ENCODE peak calls at places on chromosomes 16 and 17, in seven cellular contexts. One of them, this sample, is unnamed.

GRCh38 chr17:55348749-55349354 is 72.8 kb downstream of the MMD start:
- DNase-seq in cardiac muscle cell: peak; percentile 68
- DNase-seq in GM23338: peak; percentile 77
- DNase-seq in upper lobe of left lung: no peak
- DNase-seq in HFFc6: peak; percentile 13
- DNase-seq in Calu3: peak; percentile 31
- DNase-seq in CD8-positive, alpha-beta T cell: peak; percentile 24
- DNase-seq in this sample: no peak

GRCh38 chr17:35932576-35932975 is 2.0 kb upstream of the RDM1 start:
- DNase-seq in cardiac muscle cell: peak; percentile 62
- DNase-seq in GM23338: no peak
- DNase-seq in upper lobe of left lung: no peak
- DNase-seq in HFFc6: no peak
- DNase-seq in Calu3: no peak
- DNase-seq in CD8-positive, alpha-beta T cell: no peak
- DNase-seq in this sample: no peak

GRCh38 chr17:10197721-10198508 is 491 bp downstream of the GAS7 start:
- DNase-seq in cardiac muscle cell: no peak
- DNase-seq in GM23338: peak; percentile 54
- DNase-seq in upper lobe of left lung: peak; percentile 86
- DNase-seq in HFFc6: no peak
- DNase-seq in Calu3: no peak
- DNase-seq in CD8-positive, alpha-beta T cell: no peak
- DNase-seq in this sample: peak; percentile 54

GRCh38 chr17:4769628-4770027 is 2.1 kb upstream of the TM4SF5 start:
- DNase-seq in cardiac muscle cell: no peak
- DNase-seq in GM23338: no peak
- DNase-seq in upper lobe of left lung: no peak
- DNase-seq in HFFc6: peak; percentile 46
- DNase-seq in Calu3: no peak
- DNase-seq in CD8-positive, alpha-beta T cell: no peak
- DNase-seq in this sample: no peak

GRCh38 chr16:79261461-79261860 is 339.1 kb downstream of the MAF start:
- DNase-seq in cardiac muscle cell: no peak
- DNase-seq in GM23338: peak; percentile 74
- DNase-seq in upper lobe of left lung: peak; percentile 62
- DNase-seq in HFFc6: no peak
- DNase-seq in Calu3: peak; percentile 56
- DNase-seq in CD8-positive, alpha-beta T cell: no peak
- DNase-seq in this sample: no peak

GRCh38 chr17:32976605-32977004 is 15.0 kb upstream of the SPACA3 start:
- DNase-seq in cardiac muscle cell: no peak
- DNase-seq in GM23338: no peak
- DNase-seq in upper lobe of left lung: no peak
- DNase-seq in HFFc6: no peak
- DNase-seq in Calu3: no peak
- DNase-seq in CD8-positive, alpha-beta T cell: no peak
- DNase-seq in this sample: no peak

GRCh38 chr16:74984194-74984669 is 691 bp downstream of the WDR59 start:
- DNase-seq in cardiac muscle cell: peak; percentile 38
- DNase-seq in GM23338: no peak
- DNase-seq in upper lobe of left lung: no peak
- DNase-seq in HFFc6: peak; percentile 1
- DNase-seq in Calu3: peak; percentile 13
- DNase-seq in CD8-positive, alpha-beta T cell: peak; percentile 51
- DNase-seq in this sample: no peak

GRCh38 chr16:70254965-70255286 is 3.2 kb upstream of the EXOSC6 start:
- DNase-seq in cardiac muscle cell: no peak
- DNase-seq in GM23338: no peak
- DNase-seq in upper lobe of left lung: no peak
- DNase-seq in HFFc6: no peak
- DNase-seq in Calu3: no peak
- DNase-seq in CD8-positive, alpha-beta T cell: no peak
- DNase-seq in this sample: no peak

GRCh38 chr17:29215717-29216116 is 30.9 kb upstream of the CRYBA1 start:
- DNase-seq in cardiac muscle cell: peak; percentile 54
- DNase-seq in GM23338: no peak
- DNase-seq in upper lobe of left lung: no peak
- DNase-seq in HFFc6: no peak
- DNase-seq in Calu3: no peak
- DNase-seq in CD8-positive, alpha-beta T cell: no peak
- DNase-seq in this sample: peak; percentile 12

GRCh38 chr17:43840814-43841213 is 6.2 kb upstream of the CD300LG start:
- DNase-seq in cardiac muscle cell: peak; percentile 73
- DNase-seq in GM23338: peak; percentile 46
- DNase-seq in upper lobe of left lung: no peak
- DNase-seq in HFFc6: no peak
- DNase-seq in Calu3: peak; percentile 38
- DNase-seq in CD8-positive, alpha-beta T cell: no peak
- DNase-seq in this sample: no peak

GRCh38 chr16:12097523-12098428 is 121.2 kb downstream of the SNX29 start:
- DNase-seq in cardiac muscle cell: peak; percentile 64
- DNase-seq in GM23338: no peak
- DNase-seq in upper lobe of left lung: no peak
- DNase-seq in HFFc6: no peak
- DNase-seq in Calu3: no peak
- DNase-seq in CD8-positive, alpha-beta T cell: no peak
- DNase-seq in this sample: no peak

GRCh38 chr16:12099451-12100123 is 123.1 kb downstream of the SNX29 start:
- DNase-seq in cardiac muscle cell: no peak
- DNase-seq in GM23338: no peak
- DNase-seq in upper lobe of left lung: no peak
- DNase-seq in HFFc6: no peak
- DNase-seq in Calu3: no peak
- DNase-seq in CD8-positive, alpha-beta T cell: no peak
- DNase-seq in this sample: no peak

GRCh38 chr16:12096828-12097522 is 120.4 kb downstream of the SNX29 start:
- DNase-seq in cardiac muscle cell: no peak
- DNase-seq in GM23338: no peak
- DNase-seq in upper lobe of left lung: no peak
- DNase-seq in HFFc6: no peak
- DNase-seq in Calu3: no peak
- DNase-seq in CD8-positive, alpha-beta T cell: no peak
- DNase-seq in this sample: no peak

GRCh38 chr16:12100124-12100647 is 123.7 kb downstream of the SNX29 start:
- DNase-seq in cardiac muscle cell: no peak
- DNase-seq in GM23338: no peak
- DNase-seq in upper lobe of left lung: no peak
- DNase-seq in HFFc6: no peak
- DNase-seq in Calu3: no peak
- DNase-seq in CD8-positive, alpha-beta T cell: no peak
- DNase-seq in this sample: no peak

DNA sequence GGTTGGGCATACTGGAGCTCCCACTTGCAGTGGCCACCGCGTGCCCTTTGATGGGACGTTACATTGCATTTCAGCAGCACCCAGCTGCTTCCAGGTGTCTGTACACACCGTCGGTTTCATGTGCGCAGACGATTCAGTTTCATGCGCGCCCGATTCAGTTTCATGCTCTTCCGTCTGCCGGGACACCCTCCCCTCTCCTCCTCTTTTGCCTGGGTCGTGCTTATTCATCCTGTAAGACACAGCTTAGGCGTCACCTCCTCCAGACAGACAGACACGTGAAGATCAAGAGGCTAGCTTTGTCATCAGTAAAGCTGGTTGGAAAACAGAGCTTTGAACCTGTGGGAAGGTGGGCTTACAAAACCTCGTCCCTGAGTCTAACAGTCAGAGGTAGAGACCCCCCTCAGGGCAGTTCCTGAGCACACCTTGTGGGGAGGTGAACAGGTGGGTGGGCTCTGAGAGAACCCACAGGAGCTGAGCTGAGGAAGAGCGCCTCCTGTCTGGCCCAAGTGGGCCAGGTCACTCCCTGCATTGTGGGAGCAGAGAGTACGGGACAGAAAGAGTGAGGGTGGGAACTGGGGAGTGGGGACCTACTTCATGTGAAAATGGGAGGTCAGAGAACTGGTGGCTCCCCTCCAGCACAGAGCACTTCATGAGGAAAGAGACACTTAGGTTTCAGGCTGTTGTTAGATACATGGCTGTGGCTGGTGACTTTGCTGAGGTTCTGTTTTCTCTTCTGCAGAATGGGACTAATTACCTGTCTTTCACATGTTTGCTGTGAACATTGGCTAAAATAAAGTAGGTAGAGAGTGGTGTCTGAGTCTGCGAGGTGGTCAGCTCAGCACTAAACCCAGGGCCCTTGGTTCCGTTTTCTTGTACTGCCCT is 122.1 kb downstream of the SNX29 start:
- DNase-seq in cardiac muscle cell: no peak
- DNase-seq in GM23338: no peak
- DNase-seq in upper lobe of left lung: no peak
- DNase-seq in HFFc6: no peak
- DNase-seq in Calu3: no peak
- DNase-seq in CD8-positive, alpha-beta T cell: no peak
- DNase-seq in this sample: no peak
- TF ChIP-seq CTCF in cardiac muscle cell: no peak
- TF ChIP-seq CTCF in GM23338: peak; percentile 31
- TF ChIP-seq CTCF in upper lobe of left lung: no peak
- TF ChIP-seq CTCF in HFFc6: peak; percentile 40
- TF ChIP-seq CTCF in Calu3: no peak
- TF ChIP-seq CTCF in CD8-positive, alpha-beta T cell: no peak
- TF ChIP-seq CTCF in this sample: no peak

DNA sequence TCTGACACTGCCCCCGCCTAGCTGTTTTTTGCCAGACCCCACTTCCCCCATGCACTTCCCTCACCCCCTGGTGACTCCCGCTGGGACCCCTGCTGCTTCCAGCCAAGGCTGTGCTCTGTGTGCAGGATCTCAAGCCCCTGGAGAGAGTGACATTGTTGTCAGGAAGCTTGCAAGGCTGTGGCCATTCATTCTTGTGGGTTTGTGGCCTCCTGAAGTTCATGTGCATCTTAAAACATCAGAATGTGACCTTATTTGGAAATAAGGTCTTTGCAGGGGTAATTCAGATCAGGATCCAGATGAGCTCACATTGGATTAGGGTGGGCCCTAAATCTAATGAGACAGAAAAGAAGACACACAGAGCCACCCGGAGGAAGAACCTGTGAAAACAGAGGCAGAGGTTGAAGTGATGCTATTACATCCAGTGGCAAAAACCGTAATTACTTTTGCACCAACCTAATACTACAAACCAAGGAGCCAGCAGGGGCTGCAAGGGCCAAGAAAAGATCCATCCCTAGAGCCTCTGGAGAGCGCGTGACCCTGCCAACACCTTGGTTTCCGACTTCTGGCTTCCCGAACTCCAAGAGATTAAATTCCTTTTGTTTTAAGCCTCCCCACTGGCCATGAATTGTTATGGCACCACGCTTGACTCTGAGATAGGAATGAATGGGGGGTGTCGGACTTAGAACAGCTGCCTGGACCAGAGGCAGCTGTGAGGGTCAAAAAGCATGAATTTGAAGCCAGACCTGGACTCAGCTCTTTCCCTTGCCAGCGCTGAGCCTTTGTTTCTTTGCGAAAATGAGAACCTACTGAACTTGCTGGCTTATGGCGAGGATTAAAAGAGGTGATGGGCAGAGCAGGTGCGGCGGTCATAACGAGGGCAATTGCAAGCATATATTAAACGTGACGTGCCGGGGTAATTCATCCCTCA is 75.5 kb downstream of the BMERB1 start:
- DNase-seq in cardiac muscle cell: peak; percentile 33
- DNase-seq in GM23338: peak; percentile 55
- DNase-seq in upper lobe of left lung: no peak
- DNase-seq in HFFc6: peak; percentile 51
- DNase-seq in Calu3: no peak
- DNase-seq in CD8-positive, alpha-beta T cell: peak; percentile 29
- DNase-seq in this sample: no peak
- TF ChIP-seq CTCF in cardiac muscle cell: peak; percentile 9
- TF ChIP-seq CTCF in GM23338: peak; percentile 30
- TF ChIP-seq CTCF in upper lobe of left lung: no peak
- TF ChIP-seq CTCF in HFFc6: peak; percentile 21
- TF ChIP-seq CTCF in Calu3: no peak
- TF ChIP-seq CTCF in CD8-positive, alpha-beta T cell: no peak
- TF ChIP-seq CTCF in this sample: no peak

DNA sequence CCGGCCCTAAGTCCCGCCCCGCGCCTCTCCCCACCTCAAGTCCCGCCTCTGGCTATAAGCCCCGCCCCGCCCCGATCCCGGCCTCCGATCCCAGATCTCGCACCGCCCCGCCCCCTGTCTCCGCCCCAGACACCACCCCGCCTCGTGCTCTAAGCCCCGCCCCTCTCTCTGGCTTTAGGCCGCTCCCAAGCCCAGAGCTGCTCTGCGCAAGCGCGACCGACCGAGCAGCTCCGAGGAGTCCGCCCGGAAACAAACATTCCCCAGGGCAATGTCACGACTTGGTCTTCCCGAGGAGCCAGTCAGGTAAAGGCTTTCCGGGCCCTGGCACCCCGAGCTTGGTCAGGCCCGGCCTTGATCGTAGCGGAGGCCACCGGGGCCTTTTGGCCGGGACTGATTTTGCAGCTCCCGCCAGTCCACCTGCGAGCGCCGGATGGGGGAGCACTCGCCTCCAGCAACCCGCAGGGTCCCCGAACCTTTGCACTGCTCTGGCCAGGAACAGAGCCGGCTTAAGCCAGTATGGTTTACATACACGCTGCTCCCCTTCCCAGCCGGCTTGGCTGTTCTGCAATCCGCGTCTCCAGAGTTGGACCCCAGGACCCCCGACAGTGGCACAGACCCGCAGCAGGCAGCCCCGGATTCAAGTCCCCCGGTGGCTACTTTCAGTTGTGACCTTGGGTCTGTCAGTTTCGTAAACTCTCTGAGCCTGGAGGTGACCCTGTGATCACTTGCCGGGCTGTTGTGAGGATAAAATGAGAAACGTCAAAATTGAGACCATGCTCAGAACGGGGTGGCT is at the start of gene NUDT7:
- DNase-seq in cardiac muscle cell: peak; percentile 98
- DNase-seq in GM23338: peak; percentile 99
- DNase-seq in upper lobe of left lung: peak; percentile 99
- DNase-seq in HFFc6: peak; percentile 94
- DNase-seq in Calu3: peak; percentile 100
- DNase-seq in CD8-positive, alpha-beta T cell: peak; percentile 87
- DNase-seq in this sample: peak; percentile 97
- TF ChIP-seq CTCF in cardiac muscle cell: peak; percentile 18
- TF ChIP-seq CTCF in GM23338: peak; percentile 30
- TF ChIP-seq CTCF in upper lobe of left lung: no peak
- TF ChIP-seq CTCF in HFFc6: peak; percentile 34
- TF ChIP-seq CTCF in Calu3: no peak
- TF ChIP-seq CTCF in CD8-positive, alpha-beta T cell: no peak
- TF ChIP-seq CTCF in this sample: no peak

DNA sequence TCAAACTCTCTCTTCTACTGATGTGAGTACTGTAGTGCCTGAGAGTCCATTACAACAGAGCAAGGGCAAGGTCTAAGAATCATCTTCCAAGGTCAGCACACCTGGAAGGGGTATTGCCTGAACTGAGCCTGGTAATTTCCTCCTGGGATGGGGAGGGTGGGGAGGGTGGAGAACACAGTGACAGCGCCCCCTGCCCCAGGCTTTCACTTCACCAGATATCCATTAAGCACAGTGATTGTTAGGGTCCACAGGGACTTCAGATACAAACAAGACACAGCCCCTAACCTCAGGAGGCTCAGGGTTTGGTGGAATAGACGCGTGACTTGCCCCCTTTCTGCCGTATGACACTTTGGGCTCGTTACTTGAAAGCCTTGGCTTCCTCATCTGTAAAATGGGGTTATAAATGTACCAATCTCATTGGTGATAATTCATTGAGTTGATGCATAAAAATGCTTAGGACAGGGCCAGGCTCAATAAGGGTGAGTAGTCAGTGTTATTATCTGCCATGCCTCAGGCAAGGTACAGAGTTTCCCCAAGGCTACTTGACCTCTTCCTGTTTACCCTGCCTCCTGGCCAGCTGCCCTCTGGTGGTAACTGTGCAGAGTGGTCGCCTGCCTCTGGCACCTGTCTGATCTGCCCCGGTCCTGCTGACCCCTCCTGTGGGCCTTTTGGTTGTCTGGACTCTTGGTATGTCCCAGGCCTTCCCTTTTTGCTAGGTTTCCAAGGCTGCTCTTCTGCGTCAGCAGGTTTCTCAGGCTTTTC is 13.1 kb upstream of the BRD7 start:
- DNase-seq in cardiac muscle cell: no peak
- DNase-seq in GM23338: peak; percentile 66
- DNase-seq in upper lobe of left lung: no peak
- DNase-seq in HFFc6: no peak
- DNase-seq in Calu3: peak; percentile 20
- DNase-seq in CD8-positive, alpha-beta T cell: no peak
- DNase-seq in this sample: no peak
- TF ChIP-seq CTCF in cardiac muscle cell: no peak
- TF ChIP-seq CTCF in GM23338: peak; percentile 63
- TF ChIP-seq CTCF in upper lobe of left lung: no peak
- TF ChIP-seq CTCF in HFFc6: peak; percentile 32
- TF ChIP-seq CTCF in Calu3: no peak
- TF ChIP-seq CTCF in CD8-positive, alpha-beta T cell: no peak
- TF ChIP-seq CTCF in this sample: peak; percentile 32